ENCODE peak calls at places on chromosomes 5 and 9, in eight cellular contexts. D is NAMALWA; E is activated T-helper 1 cell treated with anti-CD3 and anti-CD28 coated beads, Interleukin-12 subunit alpha, Interleukin-12 subunit beta, Interleukin-2, Interleukin-4 antibody, amounts not matched to agents 30 ng/mL and 10 ng/mL and 1 ng/mL, durations not matched to agents 14 hours and 24 hours and 36 hours; U is NCI-H82; Q is substantia nigra; C is GM12865; H is astrocyte; J is anterior cingulate cortex. P is an unnamed sample.

GRCh38 chr5:18977880-18978279 is 1010.1 kb downstream of the CDH18 start:
- DNase-seq in D (no peak), E (no peak), U (no peak), Q (no peak), C (no peak), H (no peak), J (no peak), P (no peak)

GRCh38 chr9:136571525-136571924 is 25.7 kb upstream of the NOTCH1 start:
- DNase-seq in D (no peak), E (no peak), U (no peak), Q (no peak), C (no peak), H (no peak), J (no peak), P (no peak)

GRCh38 chr9:104093162-104093561 is 947 bp upstream of the SMC2 start:
- DNase-seq in D (no peak), E (no peak), U (peak), Q (no peak), C (no peak), H (peak), J (no peak), P (peak)

GRCh38 chr9:68538200-68538599 is 2.5 kb downstream of the TMEM252 start:
- DNase-seq in D (no peak), E (no peak), U (no peak), Q (no peak), C (no peak), H (no peak), J (no peak), P (no peak)

GRCh38 chr5:135195267-135195603 is 161.2 kb upstream of the PITX1 start:
- DNase-seq in D (no peak), E (no peak), U (no peak), Q (no peak), C (no peak), H (peak), J (peak), P (no peak)

GRCh38 chr5:125199968-125200841 is 453.8 kb upstream of the ZNF608 start:
- DNase-seq in D (peak), E (no peak), U (peak), Q (peak), C (no peak), H (peak), J (peak), P (no peak)

GRCh38 chr5:14429102-14429501 is 152.5 kb upstream of the OTULINL start:
- DNase-seq in D (no peak), E (no peak), U (no peak), Q (no peak), C (no peak), H (no peak), J (no peak), P (no peak)

GRCh38 chr5:158700231-158700996 is 399.3 kb downstream of the EBF1 start:
- DNase-seq in D (no peak), E (no peak), U (no peak), Q (no peak), C (no peak), H (no peak), J (no peak), P (no peak)

GRCh38 chr9:135244271-135244691 is 156.8 kb downstream of the OLFM1 start:
- DNase-seq in D (no peak), E (no peak), U (no peak), Q (no peak), C (no peak), H (no peak), J (no peak), P (no peak)

GRCh38 chr9:125894566-125894965 is 147.4 kb downstream of the PBX3 start:
- DNase-seq in D (no peak), E (no peak), U (no peak), Q (no peak), C (no peak), H (no peak), J (no peak), P (no peak)

GRCh38 chr9:131773911-131774379 is 34.1 kb upstream of the RAPGEF1 start:
- DNase-seq in D (peak), E (peak), U (peak), Q (peak), C (peak), H (peak), J (no peak), P (peak)

GRCh38 chr5:96288845-96289185 is 144.2 kb downstream of the PCSK1 start:
- DNase-seq in D (no peak), E (no peak), U (no peak), Q (no peak), C (no peak), H (no peak), J (no peak), P (no peak)

GRCh38 chr5:150258126-150258525 is 31.4 kb downstream of the CAMK2A start:
- DNase-seq in D (peak), E (no peak), U (no peak), Q (no peak), C (peak), H (no peak), J (no peak), P (no peak)

GRCh38 chr9:21561502-21561901 is 79.4 kb upstream of the IFNE start:
- DNase-seq in D (no peak), E (no peak), U (no peak), Q (no peak), C (no peak), H (no peak), J (no peak), P (no peak)

GRCh38 chr9:112086627-112087026 is 88.5 kb downstream of the SUSD1 start:
- DNase-seq in D (peak), E (no peak), U (peak), Q (no peak), C (peak), H (no peak), J (no peak), P (peak)

GRCh38 chr5:181086410-181087229 is 44.3 kb downstream of the OR2V1 start:
- DNase-seq in D (no peak), E (no peak), U (no peak), Q (no peak), C (no peak), H (no peak), J (no peak), P (no peak)

GRCh38 chr9:79257215-79257614 is 314.6 kb upstream of the TLE4 start:
- DNase-seq in D (no peak), E (no peak), U (peak), Q (no peak), C (no peak), H (no peak), J (no peak), P (no peak)

GRCh38 chr9:77017505-77017894 is 2.0 kb upstream of the FOXB2 start:
- DNase-seq in D (no peak), E (no peak), U (no peak), Q (no peak), C (no peak), H (no peak), J (no peak), P (no peak)

GRCh38 chr9:130918102-130918869 is 20.8 kb downstream of the FIBCD1 start:
- DNase-seq in D (no peak), E (no peak), U (no peak), Q (no peak), C (no peak), H (no peak), J (no peak), P (no peak)

GRCh38 chr5:24389968-24390367 is 254.8 kb downstream of the CDH10 start:
- DNase-seq in D (no peak), E (no peak), U (no peak), Q (no peak), C (no peak), H (no peak), J (no peak), P (no peak)

GRCh38 chr5:14945450-14945849 is 73.9 kb upstream of the ANKH start:
- DNase-seq in D (no peak), E (no peak), U (no peak), Q (no peak), C (no peak), H (peak), J (no peak), P (no peak)

GRCh38 chr5:173730610-173731302 is 114.3 kb upstream of the BOD1 start:
- DNase-seq in D (no peak), E (no peak), U (no peak), Q (no peak), C (no peak), H (no peak), J (no peak), P (no peak)

GRCh38 chr5:41924872-41925554 is at the start of gene FBXO4:
- DNase-seq in D (peak), E (peak), U (peak), Q (peak), C (peak), H (peak), J (peak), P (peak)

GRCh38 chr9:129596541-129597328 is 24.2 kb downstream of the C9orf50 start:
- DNase-seq in D (no peak), E (no peak), U (no peak), Q (no peak), C (no peak), H (peak), J (no peak), P (no peak)

GRCh38 chr9:134215395-134215708 is 51.0 kb upstream of the RNU6ATAC start:
- DNase-seq in D (no peak), E (no peak), U (no peak), Q (no peak), C (no peak), H (no peak), J (no peak), P (no peak)

GRCh38 chr5:96408276-96408777 is 24.7 kb downstream of the PCSK1 start:
- DNase-seq in D (no peak), E (no peak), U (no peak), Q (no peak), C (no peak), H (peak), J (no peak), P (no peak)

GRCh38 chr5:92268343-92268742 is 885.2 kb upstream of the ARRDC3 start:
- DNase-seq in D (no peak), E (no peak), U (no peak), Q (no peak), C (no peak), H (no peak), J (no peak), P (no peak)

GRCh38 chr9:124299519-124300090 is 41.9 kb downstream of the NEK6 start:
- DNase-seq in D (no peak), E (no peak), U (no peak), Q (no peak), C (no peak), H (no peak), J (no peak), P (no peak)

P was measured in Kasumi-1.